ENCODE peak calls at places on chromosomes 3 and 15, in ten cellular contexts. G is HL-60, O is GM23338, A is breast epithelium, T is prostate gland, E is suprapubic skin, P is H1, Z is HCT116, R is K562, K is stomach. X is an unnamed sample.

GRCh38 chr3:19065027-19065426 is 83.3 kb upstream of the KCNH8 start:
- DNase-seq in T (no peak), K (no peak), Z (no peak), P (no peak), R (no peak), G (no peak), O (peak; percentile 59), A (no peak), E (no peak), X (no peak)

GRCh38 chr3:162863579-162863978 is 1367.0 kb downstream of the OTOL1 start:
- DNase-seq in R (no peak), E (no peak), O (no peak), K (no peak), A (no peak), T (no peak), P (no peak), G (no peak), Z (no peak), X (no peak)

GRCh38 chr3:61877359-61877770 is 316.0 kb downstream of the PTPRG start:
- DNase-seq in G (no peak), O (peak; percentile 52), R (no peak), Z (peak; percentile 23), E (no peak), A (no peak), T (no peak), P (no peak), K (no peak), X (no peak)

GRCh38 chr15:68374346-68374745 is 57.6 kb downstream of the ITGA11 start:
- DNase-seq in P (no peak), A (no peak), R (no peak), Z (no peak), K (peak; percentile 10), O (no peak), E (peak; percentile 64), T (no peak), G (no peak), X (no peak)

GRCh38 chr3:19735111-19735510 is 198.9 kb downstream of the EFHB start:
- DNase-seq in A (no peak), O (no peak), R (no peak), G (no peak), Z (no peak), K (no peak), P (no peak), T (no peak), E (no peak), X (no peak)

GRCh38 chr15:96851613-96852012 is 521.1 kb downstream of the NR2F2 start:
- DNase-seq in P (no peak), K (no peak), R (no peak), G (no peak), A (no peak), T (no peak), Z (no peak), E (no peak), O (no peak), X (no peak)

GRCh38 chr3:44128057-44128775 is 113.5 kb upstream of the TOPAZ1 start:
- DNase-seq in G (no peak), R (no peak), O (peak; percentile 84), A (peak; percentile 22), P (no peak), K (no peak), T (no peak), Z (no peak), E (no peak), X (no peak)

GRCh38 chr3:65728138-65728537 is 310.6 kb downstream of the MAGI1 start:
- DNase-seq in O (peak; percentile 39), Z (no peak), G (no peak), R (no peak), A (no peak), E (no peak), T (no peak), P (no peak), K (no peak), X (no peak)

GRCh38 chr3:156395961-156396700 is 158.8 kb downstream of the SSR3 start:
- DNase-seq in K (no peak), P (no peak), G (no peak), R (no peak), E (no peak), T (no peak), O (no peak), Z (no peak), A (no peak), X (no peak)

GRCh38 chr3:123385072-123385471 is 63.8 kb downstream of the ADCY5 start:
- DNase-seq in G (no peak), R (no peak), E (no peak), Z (no peak), P (no peak), O (no peak), K (no peak), A (peak; percentile 51), T (no peak), X (no peak)

GRCh38 chr15:31261266-31262142 is 65.1 kb upstream of the KLF13 start:
- DNase-seq in G (no peak), K (peak; percentile 28), R (no peak), E (peak; percentile 50), T (no peak), Z (no peak), O (no peak), A (no peak), P (no peak), X (no peak)

GRCh38 chr15:34664418-34664817 is 81.0 kb upstream of the GOLGA8B start:
- DNase-seq in K (no peak), R (no peak), E (no peak), O (no peak), A (no peak), T (no peak), G (no peak), Z (no peak), P (no peak), X (no peak)

GRCh38 chr3:184565421-184566211 is 4.0 kb downstream of the EPHB3 start:
- DNase-seq in A (peak; percentile 93), R (no peak), O (no peak), Z (peak; percentile 60), K (peak; percentile 88), T (peak; percentile 91), G (no peak), P (no peak), E (no peak), X (no peak)

GRCh38 chr3:143596957-143597642 is 251.2 kb downstream of the SLC9A9 start:
- DNase-seq in E (no peak), Z (no peak), O (peak; percentile 44), K (no peak), T (no peak), R (peak; percentile 66), G (no peak), P (no peak), A (no peak), X (no peak)

GRCh38 chr3:30227571-30228301 is 378.7 kb upstream of the TGFBR2 start:
- DNase-seq in G (peak; percentile 34), Z (peak; percentile 27), T (no peak), R (no peak), K (no peak), O (no peak), A (no peak), P (no peak), E (no peak), X (no peak)

GRCh38 chr3:50415066-50415465 is 55.7 kb upstream of the TMEM115 start:
- DNase-seq in A (no peak), Z (no peak), E (no peak), O (peak; percentile 70), K (no peak), R (no peak), P (no peak), G (no peak), T (no peak), X (no peak)

GRCh38 chr3:72144773-72145505 is 360.0 kb upstream of the PROK2 start:
- DNase-seq in R (peak; percentile 93), A (no peak), O (no peak), E (no peak), P (no peak), T (no peak), G (peak; percentile 89), K (no peak), Z (no peak), X (no peak)

GRCh38 chr3:542030-542429 is 345.5 kb downstream of the CHL1 start:
- DNase-seq in R (no peak), G (no peak), Z (no peak), E (no peak), O (no peak), K (no peak), T (no peak), A (no peak), P (no peak), X (no peak)

GRCh38 chr3:124832782-124833709 is 54.1 kb downstream of the ITGB5 start:
- DNase-seq in O (no peak), G (no peak), A (no peak), K (no peak), T (no peak), P (no peak), R (no peak), Z (no peak), E (no peak), X (no peak)

DNA sequence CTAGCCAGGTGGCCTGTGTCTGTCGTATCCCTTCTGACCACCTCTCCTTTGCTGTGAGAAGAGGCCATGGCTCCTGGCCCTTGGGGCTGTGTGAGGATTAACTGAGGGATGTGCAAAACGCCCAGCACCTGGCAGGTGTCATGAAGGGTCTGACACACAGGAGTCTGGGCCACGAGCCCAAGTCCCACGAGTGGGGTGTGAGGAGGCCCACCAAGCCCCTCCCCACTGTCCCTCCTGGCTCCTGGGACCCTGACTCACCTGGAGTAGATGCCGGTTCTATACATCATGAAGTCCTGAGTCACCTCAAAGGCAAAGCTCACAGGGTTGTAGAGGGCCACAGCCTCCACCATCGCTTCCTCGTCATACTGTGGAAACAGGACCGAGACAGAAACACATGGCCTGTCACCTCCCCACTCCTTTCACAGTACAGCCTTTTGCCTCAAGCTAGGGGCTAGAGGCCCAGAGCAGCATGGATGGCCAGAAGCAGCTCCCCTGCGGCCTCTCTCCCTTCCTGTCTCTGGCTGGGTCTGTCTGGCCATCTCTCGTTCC is 19.7 kb downstream of the CTSH start:
- DNase-seq in G (no peak), K (no peak), P (no peak), R (no peak), Z (no peak), O (no peak), T (no peak), E (no peak), A (no peak), X (no peak)
- TF ChIP-seq POLR2AphosphoS5 in G (no peak), K (no peak), P (no peak), R (peak; percentile 19), Z (no peak), O (no peak), T (no peak), E (no peak), A (no peak), X (no peak)

GRCh38 chr3:134312072-134312872 is 61.6 kb upstream of the RYK start:
- DNase-seq in Z (no peak), G (no peak), T (peak; percentile 51), R (no peak), O (peak; percentile 67), A (peak; percentile 77), E (no peak), K (peak; percentile 79), P (no peak), X (no peak)
- TF ChIP-seq POLR2AphosphoS5 in Z (peak; percentile 50), G (no peak), T (no peak), R (no peak), O (no peak), A (no peak), E (no peak), K (peak; percentile 33), P (no peak), X (no peak)

GRCh38 chr3:12750658-12751071 is 8.4 kb downstream of the TMEM40 start:
- DNase-seq in A (no peak), O (no peak), R (no peak), K (no peak), G (no peak), Z (no peak), P (no peak), T (no peak), E (no peak), X (no peak)
- TF ChIP-seq POLR2AphosphoS5 in A (no peak), O (no peak), R (no peak), K (no peak), G (no peak), Z (no peak), P (no peak), T (no peak), E (no peak), X (no peak)

GRCh38 chr15:36807134-36807764 is 227.8 kb downstream of the CDIN1 start:
- DNase-seq in Z (no peak), T (no peak), A (no peak), R (no peak), K (no peak), O (no peak), P (no peak), G (no peak), E (no peak), X (no peak)
- TF ChIP-seq POLR2AphosphoS5 in Z (no peak), T (no peak), A (no peak), R (no peak), K (no peak), O (no peak), P (no peak), G (no peak), E (no peak), X (no peak)